ENCODE peak calls at places on chromosome 19, in four cellular contexts. N is tibial nerve, C is fibroblast of lung, M is GM23248. D is an unnamed sample. For H3K9me3 and H3K27me3, the result is how much of the 10 kb centered on the place peaks cover.

GRCh38 chr19:36687214-36688056 is at the start of gene ZNF567:
- DNase-seq in N (peak), C (peak), M (peak), D (peak)

GRCh38 chr19:37361994-37362393 is 8.9 kb upstream of the ZNF527 start:
- DNase-seq in N (no peak), C (no peak), M (peak), D (no peak)

GRCh38 chr19:1941146-1942077 is at the start of gene CSNK1G2:
- DNase-seq in N (no peak), C (no peak), M (peak), D (no peak)

GRCh38 chr19:48982280-48982679 is 10.8 kb downstream of the GYS1 start:
- DNase-seq in N (no peak), C (no peak), M (peak), D (no peak)

GRCh38 chr19:8305798-8306197 is 2.4 kb downstream of the CD320 start:
- DNase-seq in N (peak), C (no peak), M (no peak), D (no peak)

GRCh38 chr19:9078651-9079050 is 8.2 kb upstream of the OR1M1 start:
- DNase-seq in N (no peak), C (no peak), M (no peak), D (no peak)

GRCh38 chr19:49492573-49493411 is 3.4 kb upstream of the RPS11 start:
- DNase-seq in N (no peak), C (peak), M (peak), D (no peak)

GRCh38 chr19:3660493-3661219 is 34.1 kb upstream of the CACTIN start:
- DNase-seq in N (no peak), C (no peak), M (no peak), D (no peak)

GRCh38 chr19:34261335-34262109 is 7.2 kb downstream of the GARRE1 start:
- DNase-seq in N (no peak), C (no peak), M (no peak), D (no peak)

GRCh38 chr19:55340144-55340783 is 588 bp downstream of the KMT5C start:
- DNase-seq in N (no peak), C (no peak), M (no peak), D (peak)

GRCh38 chr19:48029431-48029830 is 14.4 kb downstream of the CABP5 start:
- DNase-seq in N (no peak), C (no peak), M (no peak), D (no peak)

GRCh38 chr19:13164370-13165090 is 14.3 kb downstream of the IER2 start:
- DNase-seq in N (no peak), C (peak), M (peak), D (peak)

GRCh38 chr19:58492265-58492664 is 16.1 kb downstream of the ZNF446 start:
- DNase-seq in N (no peak), C (no peak), M (no peak), D (no peak)

GRCh38 chr19:46487802-46488445 is 7.7 kb downstream of the PNMA8B start:
- DNase-seq in N (peak), C (peak), M (peak), D (peak)

GRCh38 chr19:11033251-11033650 is 56.0 kb upstream of the LDLR start:
- DNase-seq in N (no peak), C (no peak), M (no peak), D (no peak)

GRCh38 chr19:6773323-6773931 is 919 bp downstream of the VAV1 start:
- DNase-seq in N (no peak), C (no peak), M (no peak), D (no peak)

GRCh38 chr19:3471954-3472655 is 8.2 kb downstream of the SMIM24 start:
- DNase-seq in N (no peak), C (peak), M (no peak), D (no peak)

GRCh38 chr19:4620675-4621074 is 18.6 kb upstream of the TNFAIP8L1 start:
- DNase-seq in N (no peak), C (no peak), M (peak), D (no peak)

GRCh38 chr19:2355168-2356035 is 4.7 kb upstream of the TMPRSS9 start:
- DNase-seq in N (no peak), C (peak), M (peak), D (no peak)

GRCh38 chr19:3554254-3555083 is 2.9 kb downstream of the MFSD12 start:
- DNase-seq in N (no peak), C (no peak), M (no peak), D (no peak)

GRCh38 chr19:3716147-3716668 is 8.0 kb downstream of the TJP3 start:
- DNase-seq in N (no peak), C (no peak), M (no peak), D (no peak)

GRCh38 chr19:4065430-4066175 is 1.1 kb downstream of the ZBTB7A start:
- DNase-seq in N (peak), C (peak), M (peak), D (peak)

GRCh38 chr19:51983361-51983760 is 3.3 kb downstream of the ZNF350 start:
- DNase-seq in N (no peak), C (no peak), M (no peak), D (no peak)
- H3K9me3 ChIP-seq in N (half or more), C (under half), M (under half), D (under half)

DNA sequence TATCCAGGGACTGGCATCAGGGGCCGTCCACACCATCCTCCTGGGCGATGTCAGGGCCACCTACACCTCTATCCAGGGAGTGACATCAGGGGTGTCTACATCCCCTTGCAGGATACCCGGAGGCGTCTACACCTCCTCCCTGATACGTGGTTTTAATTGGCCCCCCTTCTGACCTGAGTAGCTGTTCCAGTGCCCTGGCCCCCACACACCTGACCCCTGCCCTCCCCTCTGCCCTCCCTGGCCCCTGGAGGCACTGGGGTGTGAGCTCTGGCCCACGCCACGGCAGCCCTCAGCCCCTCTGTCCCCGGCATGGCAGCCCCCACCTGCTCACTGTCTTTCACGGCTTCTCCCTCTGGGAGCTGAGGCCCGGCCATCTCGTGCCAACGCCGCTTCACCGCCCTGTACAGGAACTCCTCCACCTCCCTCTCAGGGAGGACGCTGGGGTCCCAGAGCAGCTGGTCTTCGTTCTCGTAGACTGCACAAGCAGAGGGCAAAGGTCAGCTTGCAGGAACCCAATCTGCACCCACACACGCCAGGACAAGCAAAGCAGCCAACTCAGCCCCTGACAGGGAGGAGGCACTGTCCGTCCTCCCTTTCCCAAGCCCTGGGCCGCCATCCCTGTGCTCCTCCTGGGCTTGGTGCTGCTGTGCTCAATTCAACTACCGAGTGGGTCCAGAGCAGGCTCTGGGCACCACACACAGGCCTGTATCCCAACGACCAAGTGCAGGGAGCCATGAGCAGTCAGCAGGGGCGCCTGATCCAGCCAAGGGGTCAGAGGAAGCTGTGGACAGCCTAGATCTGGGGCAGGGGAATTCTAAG is 22.2 kb upstream of the PLPP2 start:
- DNase-seq in N (no peak), C (no peak), M (no peak), D (no peak)
- H3K27me3 ChIP-seq in N (under half), C (under half), M (under half), D (under half)

GRCh38 chr19:21532904-21533303 is 27.5 kb downstream of the ZNF429 start:
- DNase-seq in N (no peak), C (no peak), M (no peak), D (no peak)
- H3K9me3 ChIP-seq in N (half or more), C (under half), M (under half), D (under half)

GRCh38 chr19:17210296-17210695 is 4.9 kb upstream of the USE1 start:
- DNase-seq in N (no peak), C (no peak), M (peak), D (no peak)

GRCh38 chr19:17205237-17206140 is 9.7 kb upstream of the USE1 start:
- DNase-seq in N (peak), C (peak), M (peak), D (no peak)

GRCh38 chr19:17202713-17203112 is 12.4 kb upstream of the USE1 start:
- DNase-seq in N (no peak), C (no peak), M (no peak), D (no peak)

GRCh38 chr19:17209126-17210036 is 5.8 kb upstream of the USE1 start:
- DNase-seq in N (no peak), C (peak), M (peak), D (peak)

DNA sequence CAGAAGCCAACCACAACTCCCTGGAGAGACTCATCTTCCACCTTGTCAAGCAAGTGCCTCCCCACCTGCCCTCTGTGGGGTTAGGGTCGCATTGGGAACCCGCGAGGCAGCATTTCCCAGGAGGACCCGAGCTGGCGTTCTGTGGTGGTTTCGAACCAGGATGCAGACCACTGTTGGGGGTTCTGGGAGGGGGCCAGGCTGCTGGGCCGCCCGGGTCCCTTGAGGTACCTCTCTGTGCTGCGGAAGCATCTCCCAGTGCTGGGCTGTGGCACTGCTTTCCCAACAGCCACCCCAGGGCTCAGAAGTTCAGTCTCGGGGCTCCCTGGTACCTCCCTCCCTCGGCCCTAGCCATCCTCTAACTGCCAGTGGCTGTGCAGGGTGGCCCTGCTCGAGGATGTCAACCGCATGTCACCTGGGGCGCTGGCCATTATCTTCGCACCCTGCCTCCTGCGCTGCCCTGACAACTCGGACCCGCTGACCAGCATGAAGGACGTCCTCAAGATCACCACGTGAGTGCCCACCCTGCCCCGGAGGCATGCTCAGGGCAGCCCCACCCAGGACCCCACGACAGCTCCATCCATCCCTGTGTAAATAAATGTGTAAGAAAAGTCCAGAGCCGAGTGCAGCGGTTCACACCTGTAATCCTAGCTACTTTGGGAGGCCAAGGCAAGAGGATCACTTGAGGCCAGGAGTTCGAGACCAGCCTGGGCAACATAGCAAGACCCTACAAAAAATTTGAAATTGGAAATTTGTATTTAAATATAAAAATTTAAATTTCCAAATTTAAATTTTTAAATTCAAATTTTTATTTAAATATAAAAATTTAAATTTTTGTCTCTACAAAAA is 8.2 kb upstream of the USE1 start:
- DNase-seq in N (no peak), C (no peak), M (no peak), D (no peak)
- H3K27me3 ChIP-seq in N (under half), C (under half), M (under half), D (under half)

GRCh38 chr19:15776991-15777787 is 10.3 kb upstream of the OR10H5 start:
- DNase-seq in N (no peak), C (no peak), M (no peak), D (no peak)
- H3K9me3 ChIP-seq in N (under half), C (under half), M (under half), D (under half)

GRCh38 chr19:30555788-30556110 is 183.6 kb downstream of the ZNF536 start:
- DNase-seq in N (no peak), C (no peak), M (no peak), D (no peak)
- H3K27me3 ChIP-seq in N (under half), C (under half), M (under half), D (under half)

GRCh38 chr19:56601375-56601774 is 6.3 kb downstream of the ZNF71 start:
- DNase-seq in N (no peak), C (no peak), M (peak), D (peak)

GRCh38 chr19:56608274-56608964 is 13.3 kb downstream of the ZNF71 start:
- DNase-seq in N (no peak), C (no peak), M (no peak), D (no peak)

DNA sequence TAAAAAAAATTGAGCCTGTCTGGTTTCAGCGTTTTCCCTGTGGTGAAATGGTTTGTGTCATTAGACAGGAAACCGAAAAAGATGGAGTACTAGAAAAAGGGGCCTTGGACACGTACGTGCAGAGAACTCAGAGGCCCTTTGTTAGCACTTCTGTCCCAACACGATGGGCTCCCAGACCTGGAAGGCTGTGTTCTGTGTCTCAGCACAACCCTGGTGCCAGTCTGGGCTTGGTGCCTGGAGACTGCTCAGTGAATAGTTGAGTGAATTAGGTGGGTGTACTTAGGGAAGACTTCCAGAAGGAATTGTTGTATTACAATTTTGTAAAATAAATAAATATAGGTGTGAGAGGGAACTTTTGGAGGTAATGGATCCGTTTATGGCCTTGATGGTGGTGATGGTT is 8.7 kb downstream of the ZNF71 start:
- DNase-seq in N (no peak), C (no peak), M (peak), D (peak)
- H3K9me3 ChIP-seq in N (half or more), C (under half), M (under half), D (under half)